ENCODE peak calls at places on chromosomes 13 and 19, in eight cellular contexts. One of them, this sample, is unnamed.

GRCh38 chr13:20940083-20940482 is 37.5 kb upstream of the XPO4 start:
- DNase-seq in putamen: no peak
- DNase-seq in ACHN: no peak
- DNase-seq in CD8-positive, alpha-beta T cell: no peak
- DNase-seq in NCI-H774: no peak
- DNase-seq in choroid plexus epithelial cell: peak
- DNase-seq in activated CD4-positive, alpha-beta T cell treated with anti-CD3 and anti-CD28 coated beads for 24 hours: no peak
- DNase-seq in stimulated activated CD8-positive, alpha-beta memory T cell treated with anti-CD3 and anti-CD28 coated beads, Interleukin-4, amount 100 ng/mL, for 24 hours: no peak
- DNase-seq in this sample: no peak

GRCh38 chr13:78993792-78994191 is 334.8 kb upstream of the OBI1 start:
- DNase-seq in putamen: no peak
- DNase-seq in ACHN: no peak
- DNase-seq in CD8-positive, alpha-beta T cell: no peak
- DNase-seq in NCI-H774: no peak
- DNase-seq in choroid plexus epithelial cell: no peak
- DNase-seq in activated CD4-positive, alpha-beta T cell treated with anti-CD3 and anti-CD28 coated beads for 24 hours: no peak
- DNase-seq in stimulated activated CD8-positive, alpha-beta memory T cell treated with anti-CD3 and anti-CD28 coated beads, Interleukin-4, amount 100 ng/mL, for 24 hours: no peak
- DNase-seq in this sample: peak

GRCh38 chr13:114115191-114115671 is 17.2 kb downstream of the RASA3 start:
- DNase-seq in putamen: no peak
- DNase-seq in ACHN: peak
- DNase-seq in CD8-positive, alpha-beta T cell: no peak
- DNase-seq in NCI-H774: no peak
- DNase-seq in choroid plexus epithelial cell: peak
- DNase-seq in activated CD4-positive, alpha-beta T cell treated with anti-CD3 and anti-CD28 coated beads for 24 hours: no peak
- DNase-seq in stimulated activated CD8-positive, alpha-beta memory T cell treated with anti-CD3 and anti-CD28 coated beads, Interleukin-4, amount 100 ng/mL, for 24 hours: no peak
- DNase-seq in this sample: no peak

GRCh38 chr13:60584976-60585375 is 188.0 kb downstream of the TDRD3 start:
- DNase-seq in putamen: peak
- DNase-seq in ACHN: no peak
- DNase-seq in CD8-positive, alpha-beta T cell: no peak
- DNase-seq in NCI-H774: no peak
- DNase-seq in choroid plexus epithelial cell: peak
- DNase-seq in activated CD4-positive, alpha-beta T cell treated with anti-CD3 and anti-CD28 coated beads for 24 hours: no peak
- DNase-seq in stimulated activated CD8-positive, alpha-beta memory T cell treated with anti-CD3 and anti-CD28 coated beads, Interleukin-4, amount 100 ng/mL, for 24 hours: no peak
- DNase-seq in this sample: no peak

GRCh38 chr13:27425918-27426630 is 1.7 kb downstream of the GTF3A start:
- DNase-seq in putamen: no peak
- DNase-seq in ACHN: peak
- DNase-seq in CD8-positive, alpha-beta T cell: peak
- DNase-seq in NCI-H774: no peak
- DNase-seq in choroid plexus epithelial cell: peak
- DNase-seq in activated CD4-positive, alpha-beta T cell treated with anti-CD3 and anti-CD28 coated beads for 24 hours: peak
- DNase-seq in stimulated activated CD8-positive, alpha-beta memory T cell treated with anti-CD3 and anti-CD28 coated beads, Interleukin-4, amount 100 ng/mL, for 24 hours: peak
- DNase-seq in this sample: peak

GRCh38 chr13:89554801-89555200 is 1792.7 kb upstream of the MIR17HG start:
- DNase-seq in putamen: no peak
- DNase-seq in ACHN: no peak
- DNase-seq in CD8-positive, alpha-beta T cell: no peak
- DNase-seq in NCI-H774: peak
- DNase-seq in choroid plexus epithelial cell: peak
- DNase-seq in activated CD4-positive, alpha-beta T cell treated with anti-CD3 and anti-CD28 coated beads for 24 hours: no peak
- DNase-seq in stimulated activated CD8-positive, alpha-beta memory T cell treated with anti-CD3 and anti-CD28 coated beads, Interleukin-4, amount 100 ng/mL, for 24 hours: no peak
- DNase-seq in this sample: peak

GRCh38 chr19:10421981-10422461 is 1.7 kb downstream of the PDE4A start:
- DNase-seq in putamen: no peak
- DNase-seq in ACHN: no peak
- DNase-seq in CD8-positive, alpha-beta T cell: no peak
- DNase-seq in NCI-H774: no peak
- DNase-seq in choroid plexus epithelial cell: no peak
- DNase-seq in activated CD4-positive, alpha-beta T cell treated with anti-CD3 and anti-CD28 coated beads for 24 hours: no peak
- DNase-seq in stimulated activated CD8-positive, alpha-beta memory T cell treated with anti-CD3 and anti-CD28 coated beads, Interleukin-4, amount 100 ng/mL, for 24 hours: no peak
- DNase-seq in this sample: no peak

GRCh38 chr13:100363874-100364273 is 224.7 kb downstream of the GGACT start:
- DNase-seq in putamen: no peak
- DNase-seq in ACHN: no peak
- DNase-seq in CD8-positive, alpha-beta T cell: no peak
- DNase-seq in NCI-H774: peak
- DNase-seq in choroid plexus epithelial cell: peak
- DNase-seq in activated CD4-positive, alpha-beta T cell treated with anti-CD3 and anti-CD28 coated beads for 24 hours: no peak
- DNase-seq in stimulated activated CD8-positive, alpha-beta memory T cell treated with anti-CD3 and anti-CD28 coated beads, Interleukin-4, amount 100 ng/mL, for 24 hours: no peak
- DNase-seq in this sample: peak

GRCh38 chr19:56109216-56109615 is 11.9 kb downstream of the ZNF787 start:
- DNase-seq in putamen: peak
- DNase-seq in ACHN: no peak
- DNase-seq in CD8-positive, alpha-beta T cell: no peak
- DNase-seq in NCI-H774: no peak
- DNase-seq in choroid plexus epithelial cell: peak
- DNase-seq in activated CD4-positive, alpha-beta T cell treated with anti-CD3 and anti-CD28 coated beads for 24 hours: no peak
- DNase-seq in stimulated activated CD8-positive, alpha-beta memory T cell treated with anti-CD3 and anti-CD28 coated beads, Interleukin-4, amount 100 ng/mL, for 24 hours: no peak
- DNase-seq in this sample: no peak

GRCh38 chr13:83880275-83881027 is 1.8 kb downstream of the SLITRK1 start:
- DNase-seq in putamen: peak
- DNase-seq in ACHN: no peak
- DNase-seq in CD8-positive, alpha-beta T cell: no peak
- DNase-seq in NCI-H774: no peak
- DNase-seq in choroid plexus epithelial cell: no peak
- DNase-seq in activated CD4-positive, alpha-beta T cell treated with anti-CD3 and anti-CD28 coated beads for 24 hours: no peak
- DNase-seq in stimulated activated CD8-positive, alpha-beta memory T cell treated with anti-CD3 and anti-CD28 coated beads, Interleukin-4, amount 100 ng/mL, for 24 hours: no peak
- DNase-seq in this sample: no peak

GRCh38 chr19:2478324-2478755 is 2.4 kb downstream of the GADD45B start:
- DNase-seq in putamen: no peak
- DNase-seq in ACHN: peak
- DNase-seq in CD8-positive, alpha-beta T cell: peak
- DNase-seq in NCI-H774: no peak
- DNase-seq in choroid plexus epithelial cell: peak
- DNase-seq in activated CD4-positive, alpha-beta T cell treated with anti-CD3 and anti-CD28 coated beads for 24 hours: no peak
- DNase-seq in stimulated activated CD8-positive, alpha-beta memory T cell treated with anti-CD3 and anti-CD28 coated beads, Interleukin-4, amount 100 ng/mL, for 24 hours: no peak
- DNase-seq in this sample: peak

GRCh38 chr13:105847532-105848295 is 687.7 kb downstream of the EFNB2 start:
- DNase-seq in putamen: no peak
- DNase-seq in ACHN: no peak
- DNase-seq in CD8-positive, alpha-beta T cell: no peak
- DNase-seq in NCI-H774: no peak
- DNase-seq in choroid plexus epithelial cell: peak
- DNase-seq in activated CD4-positive, alpha-beta T cell treated with anti-CD3 and anti-CD28 coated beads for 24 hours: no peak
- DNase-seq in stimulated activated CD8-positive, alpha-beta memory T cell treated with anti-CD3 and anti-CD28 coated beads, Interleukin-4, amount 100 ng/mL, for 24 hours: no peak
- DNase-seq in this sample: peak

GRCh38 chr19:47070756-47071155 is 22.3 kb upstream of the TMEM160 start:
- DNase-seq in putamen: no peak
- DNase-seq in ACHN: no peak
- DNase-seq in CD8-positive, alpha-beta T cell: no peak
- DNase-seq in NCI-H774: no peak
- DNase-seq in choroid plexus epithelial cell: no peak
- DNase-seq in activated CD4-positive, alpha-beta T cell treated with anti-CD3 and anti-CD28 coated beads for 24 hours: no peak
- DNase-seq in stimulated activated CD8-positive, alpha-beta memory T cell treated with anti-CD3 and anti-CD28 coated beads, Interleukin-4, amount 100 ng/mL, for 24 hours: no peak
- DNase-seq in this sample: no peak

GRCh38 chr19:41350735-41351338 is 2.9 kb downstream of the TGFB1 start:
- DNase-seq in putamen: no peak
- DNase-seq in ACHN: no peak
- DNase-seq in CD8-positive, alpha-beta T cell: no peak
- DNase-seq in NCI-H774: no peak
- DNase-seq in choroid plexus epithelial cell: peak
- DNase-seq in activated CD4-positive, alpha-beta T cell treated with anti-CD3 and anti-CD28 coated beads for 24 hours: no peak
- DNase-seq in stimulated activated CD8-positive, alpha-beta memory T cell treated with anti-CD3 and anti-CD28 coated beads, Interleukin-4, amount 100 ng/mL, for 24 hours: no peak
- DNase-seq in this sample: no peak

GRCh38 chr13:100534147-100534818 is 54.3 kb downstream of the GGACT start:
- DNase-seq in putamen: no peak
- DNase-seq in ACHN: no peak
- DNase-seq in CD8-positive, alpha-beta T cell: no peak
- DNase-seq in NCI-H774: no peak
- DNase-seq in choroid plexus epithelial cell: no peak
- DNase-seq in activated CD4-positive, alpha-beta T cell treated with anti-CD3 and anti-CD28 coated beads for 24 hours: no peak
- DNase-seq in stimulated activated CD8-positive, alpha-beta memory T cell treated with anti-CD3 and anti-CD28 coated beads, Interleukin-4, amount 100 ng/mL, for 24 hours: no peak
- DNase-seq in this sample: no peak

GRCh38 chr13:45280751-45281634 is 60.0 kb downstream of the TPT1 start:
- DNase-seq in putamen: peak
- DNase-seq in ACHN: peak
- DNase-seq in CD8-positive, alpha-beta T cell: peak
- DNase-seq in NCI-H774: peak
- DNase-seq in choroid plexus epithelial cell: peak
- DNase-seq in activated CD4-positive, alpha-beta T cell treated with anti-CD3 and anti-CD28 coated beads for 24 hours: peak
- DNase-seq in stimulated activated CD8-positive, alpha-beta memory T cell treated with anti-CD3 and anti-CD28 coated beads, Interleukin-4, amount 100 ng/mL, for 24 hours: peak
- DNase-seq in this sample: no peak

GRCh38 chr19:21466627-21467026 is 38.8 kb upstream of the ZNF429 start:
- DNase-seq in putamen: no peak
- DNase-seq in ACHN: no peak
- DNase-seq in CD8-positive, alpha-beta T cell: no peak
- DNase-seq in NCI-H774: no peak
- DNase-seq in choroid plexus epithelial cell: no peak
- DNase-seq in activated CD4-positive, alpha-beta T cell treated with anti-CD3 and anti-CD28 coated beads for 24 hours: no peak
- DNase-seq in stimulated activated CD8-positive, alpha-beta memory T cell treated with anti-CD3 and anti-CD28 coated beads, Interleukin-4, amount 100 ng/mL, for 24 hours: no peak
- DNase-seq in this sample: no peak

GRCh38 chr13:99604636-99605035 is 103.4 kb downstream of the TM9SF2 start:
- DNase-seq in putamen: no peak
- DNase-seq in ACHN: no peak
- DNase-seq in CD8-positive, alpha-beta T cell: no peak
- DNase-seq in NCI-H774: no peak
- DNase-seq in choroid plexus epithelial cell: no peak
- DNase-seq in activated CD4-positive, alpha-beta T cell treated with anti-CD3 and anti-CD28 coated beads for 24 hours: no peak
- DNase-seq in stimulated activated CD8-positive, alpha-beta memory T cell treated with anti-CD3 and anti-CD28 coated beads, Interleukin-4, amount 100 ng/mL, for 24 hours: no peak
- DNase-seq in this sample: no peak

GRCh38 chr13:77918391-77919261 is at the start of gene EDNRB:
- DNase-seq in putamen: peak
- DNase-seq in ACHN: peak
- DNase-seq in CD8-positive, alpha-beta T cell: no peak
- DNase-seq in NCI-H774: no peak
- DNase-seq in choroid plexus epithelial cell: peak
- DNase-seq in activated CD4-positive, alpha-beta T cell treated with anti-CD3 and anti-CD28 coated beads for 24 hours: no peak
- DNase-seq in stimulated activated CD8-positive, alpha-beta memory T cell treated with anti-CD3 and anti-CD28 coated beads, Interleukin-4, amount 100 ng/mL, for 24 hours: no peak
- DNase-seq in this sample: no peak

This sample was measured in NCI-H748 treated with DMSO at 0.1 percent for 48 hours.